ENCODE peak calls at places on chromosomes 16 and 17, in five cellular contexts. One of them, this sample, is unnamed.

GRCh38 chr17:83181991-83182619 is 102.7 kb downstream of the METRNL start:
- DNase-seq in NCI-H1105: no peak
- DNase-seq in hippocampal formation: no peak
- DNase-seq in skeletal muscle cell: no peak
- DNase-seq in G401: no peak
- DNase-seq in this sample: peak; percentile 39

GRCh38 chr16:88766975-88767374 is 18.0 kb downstream of the PIEZO1 start:
- DNase-seq in hippocampal formation: no peak
- DNase-seq in NCI-H1105: no peak
- DNase-seq in skeletal muscle cell: no peak
- DNase-seq in G401: no peak
- DNase-seq in this sample: no peak

GRCh38 chr17:82963104-82963950 is 116.1 kb upstream of the METRNL start:
- DNase-seq in G401: peak; percentile 56
- DNase-seq in skeletal muscle cell: peak; percentile 27
- DNase-seq in NCI-H1105: peak; percentile 34
- DNase-seq in hippocampal formation: peak; percentile 21
- DNase-seq in this sample: peak; percentile 78

GRCh38 chr16:69311533-69312388 is 611 bp downstream of the VPS4A start:
- DNase-seq in G401: no peak
- DNase-seq in skeletal muscle cell: no peak
- DNase-seq in NCI-H1105: no peak
- DNase-seq in hippocampal formation: no peak
- DNase-seq in this sample: peak; percentile 77

GRCh38 chr17:57889892-57890856 is 40.3 kb upstream of the MRPS23 start:
- DNase-seq in NCI-H1105: no peak
- DNase-seq in skeletal muscle cell: no peak
- DNase-seq in hippocampal formation: peak; percentile 42
- DNase-seq in G401: peak; percentile 79
- DNase-seq in this sample: no peak

GRCh38 chr16:68406458-68407041 is 41.8 kb downstream of the SMPD3 start:
- DNase-seq in skeletal muscle cell: no peak
- DNase-seq in hippocampal formation: no peak
- DNase-seq in G401: no peak
- DNase-seq in NCI-H1105: no peak
- DNase-seq in this sample: no peak

GRCh38 chr17:32349503-32349853 is 479 bp upstream of the ZNF207 start:
- DNase-seq in G401: no peak
- DNase-seq in NCI-H1105: no peak
- DNase-seq in skeletal muscle cell: no peak
- DNase-seq in hippocampal formation: no peak
- DNase-seq in this sample: no peak

GRCh38 chr17:17786998-17787397 is 49.8 kb downstream of the SREBF1 start:
- DNase-seq in G401: no peak
- DNase-seq in skeletal muscle cell: no peak
- DNase-seq in hippocampal formation: no peak
- DNase-seq in NCI-H1105: no peak
- DNase-seq in this sample: no peak

GRCh38 chr17:1256699-1257098 is 13.5 kb upstream of the BHLHA9 start:
- DNase-seq in NCI-H1105: no peak
- DNase-seq in hippocampal formation: no peak
- DNase-seq in skeletal muscle cell: no peak
- DNase-seq in G401: no peak
- DNase-seq in this sample: no peak

GRCh38 chr16:24700549-24701392 is 28.7 kb upstream of the TNRC6A start:
- DNase-seq in hippocampal formation: peak; percentile 29
- DNase-seq in NCI-H1105: no peak
- DNase-seq in G401: peak; percentile 65
- DNase-seq in skeletal muscle cell: peak; percentile 97
- DNase-seq in this sample: no peak

GRCh38 chr17:39205112-39205526 is 5.0 kb downstream of the RPL19 start:
- DNase-seq in NCI-H1105: no peak
- DNase-seq in hippocampal formation: no peak
- DNase-seq in skeletal muscle cell: no peak
- DNase-seq in G401: no peak
- DNase-seq in this sample: no peak

GRCh38 chr17:7992516-7992915 is 9.9 kb upstream of the GUCY2D start:
- DNase-seq in hippocampal formation: no peak
- DNase-seq in skeletal muscle cell: no peak
- DNase-seq in NCI-H1105: no peak
- DNase-seq in G401: no peak
- DNase-seq in this sample: no peak

GRCh38 chr17:3575506-3575905 is 17.9 kb upstream of the TRPV3 start:
- DNase-seq in skeletal muscle cell: no peak
- DNase-seq in hippocampal formation: no peak
- DNase-seq in NCI-H1105: no peak
- DNase-seq in G401: no peak
- DNase-seq in this sample: no peak

GRCh38 chr17:43661699-43662431 is at the start of gene MEOX1:
- DNase-seq in hippocampal formation: no peak
- DNase-seq in NCI-H1105: no peak
- DNase-seq in G401: peak; percentile 61
- DNase-seq in skeletal muscle cell: peak; percentile 52
- DNase-seq in this sample: no peak

GRCh38 chr16:20853981-20854620 is 46.1 kb downstream of the DCUN1D3 start:
- DNase-seq in hippocampal formation: no peak
- DNase-seq in skeletal muscle cell: no peak
- DNase-seq in NCI-H1105: no peak
- DNase-seq in G401: no peak
- DNase-seq in this sample: no peak

GRCh38 chr17:21196126-21196525 is 17.8 kb downstream of the TMEM11 start:
- DNase-seq in G401: no peak
- DNase-seq in skeletal muscle cell: no peak
- DNase-seq in hippocampal formation: no peak
- DNase-seq in NCI-H1105: no peak
- DNase-seq in this sample: no peak

GRCh38 chr17:29291163-29291752 is 2.7 kb downstream of the NUFIP2 start:
- DNase-seq in G401: peak; percentile 81
- DNase-seq in skeletal muscle cell: peak; percentile 18
- DNase-seq in NCI-H1105: peak; percentile 56
- DNase-seq in hippocampal formation: no peak
- DNase-seq in this sample: no peak

GRCh38 chr16:58409316-58409973 is 17.2 kb downstream of the GINS3 start:
- DNase-seq in G401: no peak
- DNase-seq in hippocampal formation: peak; percentile 9
- DNase-seq in skeletal muscle cell: peak; percentile 43
- DNase-seq in NCI-H1105: no peak
- DNase-seq in this sample: no peak

GRCh38 chr17:42618442-42619150 is 9.1 kb downstream of the TUBG1 start:
- DNase-seq in hippocampal formation: no peak
- DNase-seq in NCI-H1105: peak; percentile 26
- DNase-seq in G401: peak; percentile 34
- DNase-seq in skeletal muscle cell: peak; percentile 28
- DNase-seq in this sample: peak; percentile 77

GRCh38 chr16:66443269-66443652 is 16.2 kb downstream of the BEAN1 start:
- DNase-seq in hippocampal formation: no peak
- DNase-seq in NCI-H1105: no peak
- DNase-seq in skeletal muscle cell: no peak
- DNase-seq in G401: no peak
- DNase-seq in this sample: no peak

GRCh38 chr16:87178977-87179376 is 138.2 kb downstream of the C16orf95 start:
- DNase-seq in hippocampal formation: no peak
- DNase-seq in G401: no peak
- DNase-seq in skeletal muscle cell: no peak
- DNase-seq in NCI-H1105: no peak
- DNase-seq in this sample: no peak

GRCh38 chr17:61404702-61405046 is 5.0 kb downstream of the TBX2 start:
- DNase-seq in hippocampal formation: no peak
- DNase-seq in NCI-H1105: no peak
- DNase-seq in G401: no peak
- DNase-seq in skeletal muscle cell: no peak
- DNase-seq in this sample: peak; percentile 73

GRCh38 chr17:78706271-78706915 is 75.7 kb downstream of the CYTH1 start:
- DNase-seq in NCI-H1105: no peak
- DNase-seq in hippocampal formation: no peak
- DNase-seq in G401: no peak
- DNase-seq in skeletal muscle cell: no peak
- DNase-seq in this sample: no peak

This sample was measured in H1.